ENCODE peak calls at places on chromosomes 3 and 15, in ten cellular contexts. One of them, this sample, is unnamed.

GRCh38 chr3:1774597-1774996 is 324.1 kb upstream of the CNTN4 start:
- DNase-seq in thoracic aorta: no peak
- DNase-seq in brain microvascular endothelial cell: no peak
- DNase-seq in adrenal gland: no peak
- DNase-seq in CD8-positive, alpha-beta T cell: no peak
- DNase-seq in Peyer's patch: no peak
- DNase-seq in suprapubic skin: no peak
- DNase-seq in DND-41: no peak
- DNase-seq in RWPE2: no peak
- DNase-seq in A549: no peak
- DNase-seq in this sample: no peak

GRCh38 chr15:98914626-98915025 is 93.0 kb downstream of the PGPEP1L start:
- DNase-seq in thoracic aorta: peak
- DNase-seq in suprapubic skin: no peak
- DNase-seq in brain microvascular endothelial cell: peak
- DNase-seq in A549: no peak
- DNase-seq in Peyer's patch: no peak
- DNase-seq in CD8-positive, alpha-beta T cell: no peak
- DNase-seq in RWPE2: no peak
- DNase-seq in DND-41: no peak
- DNase-seq in adrenal gland: no peak
- DNase-seq in this sample: no peak

GRCh38 chr3:52055537-52056351 is 627 bp downstream of the DUSP7 start:
- DNase-seq in adrenal gland: peak
- DNase-seq in brain microvascular endothelial cell: no peak
- DNase-seq in DND-41: peak
- DNase-seq in Peyer's patch: peak
- DNase-seq in thoracic aorta: no peak
- DNase-seq in RWPE2: no peak
- DNase-seq in CD8-positive, alpha-beta T cell: peak
- DNase-seq in suprapubic skin: no peak
- DNase-seq in A549: peak
- DNase-seq in this sample: peak

GRCh38 chr15:90035095-90035834 is 34.1 kb downstream of the ZNF710 start:
- DNase-seq in RWPE2: peak
- DNase-seq in adrenal gland: peak
- DNase-seq in Peyer's patch: peak
- DNase-seq in brain microvascular endothelial cell: peak
- DNase-seq in suprapubic skin: peak
- DNase-seq in DND-41: no peak
- DNase-seq in thoracic aorta: no peak
- DNase-seq in A549: peak
- DNase-seq in CD8-positive, alpha-beta T cell: no peak
- DNase-seq in this sample: peak

GRCh38 chr3:139430467-139430866 is 41.0 kb upstream of the COPB2 start:
- DNase-seq in Peyer's patch: no peak
- DNase-seq in thoracic aorta: no peak
- DNase-seq in CD8-positive, alpha-beta T cell: no peak
- DNase-seq in suprapubic skin: no peak
- DNase-seq in RWPE2: no peak
- DNase-seq in A549: no peak
- DNase-seq in adrenal gland: no peak
- DNase-seq in DND-41: no peak
- DNase-seq in brain microvascular endothelial cell: no peak
- DNase-seq in this sample: no peak

GRCh38 chr3:171932153-171932567 is 89.0 kb downstream of the TMEM212 start:
- DNase-seq in thoracic aorta: no peak
- DNase-seq in adrenal gland: no peak
- DNase-seq in A549: no peak
- DNase-seq in suprapubic skin: no peak
- DNase-seq in RWPE2: no peak
- DNase-seq in CD8-positive, alpha-beta T cell: no peak
- DNase-seq in DND-41: no peak
- DNase-seq in brain microvascular endothelial cell: no peak
- DNase-seq in Peyer's patch: no peak
- DNase-seq in this sample: no peak

GRCh38 chr3:42829083-42829627 is 19.9 kb downstream of the ACKR2 start:
- DNase-seq in A549: no peak
- DNase-seq in Peyer's patch: peak
- DNase-seq in adrenal gland: no peak
- DNase-seq in suprapubic skin: no peak
- DNase-seq in RWPE2: no peak
- DNase-seq in brain microvascular endothelial cell: no peak
- DNase-seq in thoracic aorta: no peak
- DNase-seq in CD8-positive, alpha-beta T cell: no peak
- DNase-seq in DND-41: no peak
- DNase-seq in this sample: no peak

GRCh38 chr15:47870956-47871625 is 153.8 kb downstream of the SEMA6D start:
- DNase-seq in DND-41: no peak
- DNase-seq in Peyer's patch: no peak
- DNase-seq in suprapubic skin: no peak
- DNase-seq in A549: no peak
- DNase-seq in CD8-positive, alpha-beta T cell: no peak
- DNase-seq in adrenal gland: no peak
- DNase-seq in RWPE2: no peak
- DNase-seq in brain microvascular endothelial cell: peak
- DNase-seq in thoracic aorta: no peak
- DNase-seq in this sample: no peak

GRCh38 chr3:159872374-159873109 is 116.1 kb upstream of the IL12A start:
- DNase-seq in brain microvascular endothelial cell: peak
- DNase-seq in RWPE2: no peak
- DNase-seq in adrenal gland: no peak
- DNase-seq in suprapubic skin: no peak
- DNase-seq in CD8-positive, alpha-beta T cell: no peak
- DNase-seq in DND-41: no peak
- DNase-seq in Peyer's patch: no peak
- DNase-seq in thoracic aorta: no peak
- DNase-seq in A549: peak
- DNase-seq in this sample: no peak

GRCh38 chr3:99965077-99965476 is 147.4 kb downstream of the CMSS1 start:
- DNase-seq in thoracic aorta: no peak
- DNase-seq in suprapubic skin: no peak
- DNase-seq in CD8-positive, alpha-beta T cell: no peak
- DNase-seq in Peyer's patch: no peak
- DNase-seq in A549: no peak
- DNase-seq in DND-41: no peak
- DNase-seq in brain microvascular endothelial cell: no peak
- DNase-seq in RWPE2: no peak
- DNase-seq in adrenal gland: peak
- DNase-seq in this sample: no peak

GRCh38 chr3:195815169-195815771 is 3.5 kb upstream of the MUC4 start:
- DNase-seq in DND-41: no peak
- DNase-seq in Peyer's patch: no peak
- DNase-seq in suprapubic skin: peak
- DNase-seq in brain microvascular endothelial cell: no peak
- DNase-seq in CD8-positive, alpha-beta T cell: no peak
- DNase-seq in A549: no peak
- DNase-seq in RWPE2: peak
- DNase-seq in adrenal gland: no peak
- DNase-seq in thoracic aorta: no peak
- DNase-seq in this sample: no peak

GRCh38 chr15:79166311-79166955 is 75.9 kb upstream of the RASGRF1 start:
- DNase-seq in Peyer's patch: no peak
- DNase-seq in adrenal gland: no peak
- DNase-seq in brain microvascular endothelial cell: no peak
- DNase-seq in thoracic aorta: no peak
- DNase-seq in A549: no peak
- DNase-seq in DND-41: no peak
- DNase-seq in RWPE2: peak
- DNase-seq in suprapubic skin: no peak
- DNase-seq in CD8-positive, alpha-beta T cell: no peak
- DNase-seq in this sample: no peak

GRCh38 chr3:29642393-29643033 is 361.6 kb downstream of the RBMS3 start:
- DNase-seq in thoracic aorta: no peak
- DNase-seq in brain microvascular endothelial cell: peak
- DNase-seq in Peyer's patch: peak
- DNase-seq in CD8-positive, alpha-beta T cell: no peak
- DNase-seq in DND-41: no peak
- DNase-seq in adrenal gland: peak
- DNase-seq in A549: no peak
- DNase-seq in RWPE2: no peak
- DNase-seq in suprapubic skin: no peak
- DNase-seq in this sample: peak

GRCh38 chr15:33278816-33279612 is 31.8 kb upstream of the RYR3 start:
- DNase-seq in thoracic aorta: no peak
- DNase-seq in adrenal gland: peak
- DNase-seq in A549: peak
- DNase-seq in DND-41: no peak
- DNase-seq in suprapubic skin: no peak
- DNase-seq in CD8-positive, alpha-beta T cell: no peak
- DNase-seq in Peyer's patch: no peak
- DNase-seq in RWPE2: peak
- DNase-seq in brain microvascular endothelial cell: peak
- DNase-seq in this sample: no peak

GRCh38 chr3:171416666-171417065 is 43.5 kb downstream of the TNIK start:
- DNase-seq in thoracic aorta: no peak
- DNase-seq in suprapubic skin: no peak
- DNase-seq in A549: no peak
- DNase-seq in DND-41: no peak
- DNase-seq in RWPE2: no peak
- DNase-seq in Peyer's patch: no peak
- DNase-seq in brain microvascular endothelial cell: no peak
- DNase-seq in CD8-positive, alpha-beta T cell: no peak
- DNase-seq in adrenal gland: no peak
- DNase-seq in this sample: no peak

GRCh38 chr15:96252148-96252547 is 78.4 kb upstream of the NR2F2 start:
- DNase-seq in brain microvascular endothelial cell: no peak
- DNase-seq in adrenal gland: no peak
- DNase-seq in A549: no peak
- DNase-seq in DND-41: no peak
- DNase-seq in CD8-positive, alpha-beta T cell: no peak
- DNase-seq in thoracic aorta: no peak
- DNase-seq in suprapubic skin: no peak
- DNase-seq in RWPE2: no peak
- DNase-seq in Peyer's patch: no peak
- DNase-seq in this sample: no peak

GRCh38 chr3:46710229-46710628 is 7.4 kb downstream of the PRSS50 start:
- DNase-seq in Peyer's patch: peak
- DNase-seq in adrenal gland: no peak
- DNase-seq in DND-41: no peak
- DNase-seq in brain microvascular endothelial cell: no peak
- DNase-seq in RWPE2: no peak
- DNase-seq in thoracic aorta: no peak
- DNase-seq in suprapubic skin: peak
- DNase-seq in A549: no peak
- DNase-seq in CD8-positive, alpha-beta T cell: no peak
- DNase-seq in this sample: no peak

GRCh38 chr3:39515681-39516441 is 48.4 kb downstream of the MOBP start:
- DNase-seq in DND-41: no peak
- DNase-seq in A549: no peak
- DNase-seq in adrenal gland: no peak
- DNase-seq in suprapubic skin: no peak
- DNase-seq in CD8-positive, alpha-beta T cell: no peak
- DNase-seq in Peyer's patch: no peak
- DNase-seq in brain microvascular endothelial cell: no peak
- DNase-seq in RWPE2: no peak
- DNase-seq in thoracic aorta: no peak
- DNase-seq in this sample: no peak

DNA sequence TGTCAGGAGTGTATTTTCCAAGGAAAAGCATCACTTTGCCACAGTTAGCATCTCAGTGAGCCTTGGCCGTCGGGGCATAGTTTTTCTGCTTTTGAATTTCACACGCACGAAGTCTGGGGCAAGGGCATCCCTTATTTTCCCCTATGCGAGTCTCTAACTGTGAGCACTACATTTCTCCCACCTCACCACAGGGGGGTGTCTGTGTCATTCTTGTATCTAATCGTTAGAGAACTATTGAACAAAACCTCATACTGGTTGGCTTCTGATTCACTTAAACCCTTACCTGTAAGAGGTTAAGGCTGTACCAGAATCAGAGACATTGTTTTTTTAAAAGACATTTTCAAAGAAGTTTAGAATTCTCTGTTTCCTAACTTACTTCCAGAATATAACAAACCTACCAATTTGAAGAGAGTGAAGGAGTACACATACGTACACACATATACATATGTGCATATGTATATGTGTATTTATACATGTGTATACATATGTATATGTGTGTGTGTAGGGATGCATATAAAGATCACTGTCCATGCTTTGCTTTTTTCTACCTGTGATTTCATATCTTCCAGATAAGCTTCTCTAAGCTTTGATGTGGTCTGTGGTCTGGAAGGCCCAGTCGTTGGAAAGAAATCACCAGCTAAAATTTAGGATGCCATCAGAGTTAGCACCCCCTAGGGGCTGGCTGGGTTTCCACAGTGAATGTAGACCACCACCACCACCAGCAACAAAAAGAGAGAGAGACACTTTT is 49.4 kb downstream of the MYZAP start:
- DNase-seq in brain microvascular endothelial cell: peak
- DNase-seq in Peyer's patch: no peak
- DNase-seq in RWPE2: no peak
- DNase-seq in DND-41: peak
- DNase-seq in thoracic aorta: no peak
- DNase-seq in adrenal gland: peak
- DNase-seq in suprapubic skin: no peak
- DNase-seq in A549: peak
- DNase-seq in CD8-positive, alpha-beta T cell: no peak
- DNase-seq in this sample: no peak
- TF ChIP-seq CTCF in brain microvascular endothelial cell: peak
- TF ChIP-seq CTCF in Peyer's patch: peak
- TF ChIP-seq CTCF in RWPE2: peak
- TF ChIP-seq CTCF in DND-41: peak
- TF ChIP-seq CTCF in thoracic aorta: no peak
- TF ChIP-seq CTCF in adrenal gland: peak
- TF ChIP-seq CTCF in suprapubic skin: peak
- TF ChIP-seq CTCF in A549: peak
- TF ChIP-seq CTCF in CD8-positive, alpha-beta T cell: peak
- TF ChIP-seq CTCF in this sample: peak

GRCh38 chr3:69866988-69867720 is 127.9 kb downstream of the MITF start:
- DNase-seq in suprapubic skin: no peak
- DNase-seq in A549: no peak
- DNase-seq in adrenal gland: no peak
- DNase-seq in RWPE2: no peak
- DNase-seq in DND-41: no peak
- DNase-seq in thoracic aorta: no peak
- DNase-seq in brain microvascular endothelial cell: no peak
- DNase-seq in Peyer's patch: no peak
- DNase-seq in CD8-positive, alpha-beta T cell: no peak
- DNase-seq in this sample: no peak
- H3K27ac ChIP-seq in suprapubic skin: no peak
- H3K27ac ChIP-seq in A549: peak
- H3K27ac ChIP-seq in adrenal gland: no peak
- H3K27ac ChIP-seq in RWPE2: peak
- H3K27ac ChIP-seq in DND-41: no peak
- H3K27ac ChIP-seq in thoracic aorta: no peak
- H3K27ac ChIP-seq in brain microvascular endothelial cell: peak
- H3K27ac ChIP-seq in Peyer's patch: peak
- H3K27ac ChIP-seq in CD8-positive, alpha-beta T cell: no peak
- H3K27ac ChIP-seq in this sample: no peak

GRCh38 chr3:170117134-170117533 is 64.4 kb downstream of the PHC3 start:
- DNase-seq in thoracic aorta: no peak
- DNase-seq in suprapubic skin: no peak
- DNase-seq in Peyer's patch: no peak
- DNase-seq in CD8-positive, alpha-beta T cell: no peak
- DNase-seq in A549: peak
- DNase-seq in brain microvascular endothelial cell: peak
- DNase-seq in DND-41: no peak
- DNase-seq in RWPE2: no peak
- DNase-seq in adrenal gland: no peak
- DNase-seq in this sample: no peak
- TF ChIP-seq CTCF in thoracic aorta: no peak
- TF ChIP-seq CTCF in suprapubic skin: no peak
- TF ChIP-seq CTCF in Peyer's patch: peak
- TF ChIP-seq CTCF in CD8-positive, alpha-beta T cell: no peak
- TF ChIP-seq CTCF in A549: no peak
- TF ChIP-seq CTCF in brain microvascular endothelial cell: peak
- TF ChIP-seq CTCF in DND-41: peak
- TF ChIP-seq CTCF in RWPE2: no peak
- TF ChIP-seq CTCF in adrenal gland: no peak
- TF ChIP-seq CTCF in this sample: no peak

GRCh38 chr3:44887101-44887500 is 12.7 kb downstream of the TGM4 start:
- DNase-seq in DND-41: no peak
- DNase-seq in suprapubic skin: no peak
- DNase-seq in brain microvascular endothelial cell: no peak
- DNase-seq in RWPE2: no peak
- DNase-seq in CD8-positive, alpha-beta T cell: no peak
- DNase-seq in Peyer's patch: no peak
- DNase-seq in adrenal gland: no peak
- DNase-seq in A549: no peak
- DNase-seq in thoracic aorta: no peak
- DNase-seq in this sample: no peak
- H3K27ac ChIP-seq in DND-41: no peak
- H3K27ac ChIP-seq in suprapubic skin: peak
- H3K27ac ChIP-seq in brain microvascular endothelial cell: no peak
- H3K27ac ChIP-seq in RWPE2: peak
- H3K27ac ChIP-seq in CD8-positive, alpha-beta T cell: no peak
- H3K27ac ChIP-seq in Peyer's patch: no peak
- H3K27ac ChIP-seq in adrenal gland: no peak
- H3K27ac ChIP-seq in A549: peak
- H3K27ac ChIP-seq in thoracic aorta: no peak
- H3K27ac ChIP-seq in this sample: no peak